ENCODE peak calls at places on chromosomes 12 and 14, in six cellular contexts. One of them, this sample, is unnamed.

GRCh38 chr12:98388126-98388525 is 127.3 kb upstream of the TMPO start:
- DNase-seq in K562: no peak
- DNase-seq in HCT116: no peak
- DNase-seq in HepG2: no peak
- DNase-seq in GM12878: no peak
- DNase-seq in H1: no peak
- DNase-seq in this sample: no peak

GRCh38 chr14:98808494-98809407 is 463.2 kb downstream of the BCL11B start:
- DNase-seq in K562: no peak
- DNase-seq in HCT116: no peak
- DNase-seq in HepG2: no peak
- DNase-seq in GM12878: no peak
- DNase-seq in H1: no peak
- DNase-seq in this sample: no peak

GRCh38 chr12:99450231-99450630 is 197.3 kb upstream of the GARIN6 start:
- DNase-seq in K562: no peak
- DNase-seq in HCT116: no peak
- DNase-seq in HepG2: no peak
- DNase-seq in GM12878: no peak
- DNase-seq in H1: no peak
- DNase-seq in this sample: no peak

GRCh38 chr14:105091335-105092123 is 26.3 kb upstream of the GPR132 start:
- DNase-seq in K562: no peak
- DNase-seq in HCT116: peak; percentile 77
- DNase-seq in HepG2: peak; percentile 71
- DNase-seq in GM12878: no peak
- DNase-seq in H1: no peak
- DNase-seq in this sample: no peak

GRCh38 chr12:101230547-101230946 is 20.5 kb upstream of the SLC5A8 start:
- DNase-seq in K562: no peak
- DNase-seq in HCT116: no peak
- DNase-seq in HepG2: no peak
- DNase-seq in GM12878: no peak
- DNase-seq in H1: no peak
- DNase-seq in this sample: no peak

GRCh38 chr14:91866061-91866460 is 1.3 kb downstream of the TC2N start:
- DNase-seq in K562: no peak
- DNase-seq in HCT116: no peak
- DNase-seq in HepG2: no peak
- DNase-seq in GM12878: no peak
- DNase-seq in H1: no peak
- DNase-seq in this sample: no peak

GRCh38 chr14:69606258-69606657 is 5.1 kb upstream of the SUSD6 start:
- DNase-seq in K562: no peak
- DNase-seq in HCT116: no peak
- DNase-seq in HepG2: peak; percentile 81
- DNase-seq in GM12878: no peak
- DNase-seq in H1: no peak
- DNase-seq in this sample: no peak

GRCh38 chr12:42039146-42039545 is 105.5 kb downstream of the GXYLT1 start:
- DNase-seq in K562: no peak
- DNase-seq in HCT116: peak; percentile 23
- DNase-seq in HepG2: no peak
- DNase-seq in GM12878: no peak
- DNase-seq in H1: no peak
- DNase-seq in this sample: no peak

GRCh38 chr14:64478634-64479250 is 13.4 kb downstream of the AKAP5 start:
- DNase-seq in K562: no peak
- DNase-seq in HCT116: no peak
- DNase-seq in HepG2: no peak
- DNase-seq in GM12878: no peak
- DNase-seq in H1: no peak
- DNase-seq in this sample: no peak

GRCh38 chr12:126219654-126220279 is 1154.5 kb downstream of the AACS start:
- DNase-seq in K562: no peak
- DNase-seq in HCT116: no peak
- DNase-seq in HepG2: no peak
- DNase-seq in GM12878: no peak
- DNase-seq in H1: no peak
- DNase-seq in this sample: no peak

GRCh38 chr14:91127411-91127810 is 13.5 kb downstream of the DGLUCY start:
- DNase-seq in K562: no peak
- DNase-seq in HCT116: no peak
- DNase-seq in HepG2: no peak
- DNase-seq in GM12878: no peak
- DNase-seq in H1: no peak
- DNase-seq in this sample: no peak

GRCh38 chr14:84533181-84533580 is 996.8 kb upstream of the FLRT2 start:
- DNase-seq in K562: no peak
- DNase-seq in HCT116: no peak
- DNase-seq in HepG2: no peak
- DNase-seq in GM12878: no peak
- DNase-seq in H1: no peak
- DNase-seq in this sample: no peak

GRCh38 chr14:104230119-104230885 is 91.9 kb downstream of the KIF26A start:
- DNase-seq in K562: no peak
- DNase-seq in HCT116: no peak
- DNase-seq in HepG2: no peak
- DNase-seq in GM12878: no peak
- DNase-seq in H1: no peak
- DNase-seq in this sample: no peak

GRCh38 chr12:113823816-113824215 is 142.3 kb downstream of the RBM19 start:
- DNase-seq in K562: no peak
- DNase-seq in HCT116: no peak
- DNase-seq in HepG2: no peak
- DNase-seq in GM12878: no peak
- DNase-seq in H1: no peak
- DNase-seq in this sample: no peak

GRCh38 chr14:49971156-49972141 is 78.6 kb downstream of the ARF6 start:
- DNase-seq in K562: no peak
- DNase-seq in HCT116: no peak
- DNase-seq in HepG2: no peak
- DNase-seq in GM12878: peak; percentile 89
- DNase-seq in H1: no peak
- DNase-seq in this sample: no peak

GRCh38 chr14:100440207-100440631 is 117.1 kb downstream of the SLC25A47 start:
- DNase-seq in K562: peak; percentile 62
- DNase-seq in HCT116: no peak
- DNase-seq in HepG2: peak; percentile 73
- DNase-seq in GM12878: no peak
- DNase-seq in H1: peak; percentile 75
- DNase-seq in this sample: peak; percentile 72

GRCh38 chr12:132171968-132172521 is 27.8 kb downstream of the NOC4L start:
- DNase-seq in K562: no peak
- DNase-seq in HCT116: no peak
- DNase-seq in HepG2: no peak
- DNase-seq in GM12878: no peak
- DNase-seq in H1: no peak
- DNase-seq in this sample: no peak

GRCh38 chr12:124507188-124508109 is 60.0 kb downstream of the NCOR2 start:
- DNase-seq in K562: no peak
- DNase-seq in HCT116: no peak
- DNase-seq in HepG2: no peak
- DNase-seq in GM12878: no peak
- DNase-seq in H1: no peak
- DNase-seq in this sample: no peak

GRCh38 chr12:93274937-93275336 is 102.8 kb upstream of the NUDT4 start:
- DNase-seq in K562: no peak
- DNase-seq in HCT116: no peak
- DNase-seq in HepG2: no peak
- DNase-seq in GM12878: no peak
- DNase-seq in H1: no peak
- DNase-seq in this sample: no peak

DNA sequence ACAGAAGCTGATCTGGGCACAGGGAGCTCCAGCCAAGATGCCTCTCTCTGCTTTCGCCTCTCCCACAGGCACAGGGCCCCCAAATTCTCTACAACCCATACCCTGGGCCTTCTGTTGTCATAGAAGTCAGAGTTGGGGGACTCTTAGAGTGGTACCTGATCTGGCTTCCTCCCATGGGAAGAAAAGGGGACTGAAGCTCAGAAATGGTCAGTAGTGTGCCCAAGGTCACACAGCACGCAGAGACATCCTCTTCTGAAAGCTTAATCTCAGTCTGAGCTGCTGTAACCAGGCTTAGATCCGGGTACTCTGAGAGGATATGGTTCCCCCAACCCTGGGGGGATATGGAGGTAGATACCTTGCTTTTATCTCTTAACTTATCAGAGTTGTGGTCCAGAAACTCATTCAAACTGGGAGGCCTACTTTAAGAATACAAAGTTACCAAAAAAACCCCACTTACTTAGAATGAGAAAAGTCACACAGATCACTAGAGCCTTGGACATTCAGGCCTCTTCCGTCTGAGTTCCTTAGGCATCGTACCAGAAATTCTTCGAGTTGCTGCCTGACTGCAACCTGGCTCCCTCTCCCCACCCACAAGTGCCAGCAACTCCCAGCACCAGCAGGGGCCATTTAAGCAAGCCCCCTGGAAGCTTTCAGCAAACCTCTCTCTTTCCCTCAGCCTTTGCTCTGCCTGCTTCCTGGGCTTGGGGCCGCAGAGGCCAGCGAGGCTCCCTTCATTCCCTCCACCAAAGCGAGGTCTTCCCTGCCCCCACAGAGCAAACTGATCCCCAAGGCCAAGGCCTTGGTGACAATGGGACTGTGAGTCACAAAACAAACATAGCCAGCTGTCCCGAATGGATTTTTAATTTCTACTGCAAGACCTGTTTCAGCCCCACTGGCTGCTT is 13.9 kb downstream of the KRT7 start:
- DNase-seq in K562: no peak
- DNase-seq in HCT116: peak; percentile 50
- DNase-seq in HepG2: peak; percentile 82
- DNase-seq in GM12878: no peak
- DNase-seq in H1: no peak
- DNase-seq in this sample: no peak
- TF ChIP-seq ATF3 in K562: no peak
- TF ChIP-seq ATF3 in HCT116: no peak
- TF ChIP-seq ATF3 in HepG2: peak; percentile 92
- TF ChIP-seq ATF3 in GM12878: no peak
- TF ChIP-seq ATF3 in H1: no peak
- TF ChIP-seq ATF3 in this sample: no peak

GRCh38 chr14:76322594-76323220 is 53.2 kb upstream of the ESRRB start:
- DNase-seq in K562: no peak
- DNase-seq in HCT116: no peak
- DNase-seq in HepG2: no peak
- DNase-seq in GM12878: no peak
- DNase-seq in H1: no peak
- DNase-seq in this sample: no peak
- TF ChIP-seq ATF3 in K562: no peak
- TF ChIP-seq ATF3 in HCT116: no peak
- TF ChIP-seq ATF3 in HepG2: no peak
- TF ChIP-seq ATF3 in GM12878: no peak
- TF ChIP-seq ATF3 in H1: no peak
- TF ChIP-seq ATF3 in this sample: no peak

DNA sequence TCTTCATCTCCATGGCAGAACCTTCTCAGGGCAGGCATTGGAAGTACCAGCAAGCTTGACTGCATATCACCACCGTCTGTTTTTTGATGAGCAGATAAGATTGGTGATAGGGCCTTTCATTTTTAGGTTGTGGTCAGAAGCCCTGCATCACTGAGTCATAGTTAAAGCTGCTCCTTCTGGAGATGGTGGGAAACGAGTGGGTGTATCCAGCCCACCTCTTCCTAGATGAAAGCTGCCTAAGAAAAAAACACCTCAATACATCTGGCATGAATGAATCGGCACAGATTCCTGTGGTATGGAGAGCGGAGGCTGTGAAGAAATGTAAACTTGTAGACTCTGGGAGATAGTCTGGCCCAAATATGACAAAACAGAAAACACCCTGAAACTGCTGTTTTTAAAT is 248.7 kb upstream of the EGLN3 start:
- DNase-seq in K562: no peak
- DNase-seq in HCT116: no peak
- DNase-seq in HepG2: no peak
- DNase-seq in GM12878: no peak
- DNase-seq in H1: no peak
- DNase-seq in this sample: no peak
- TF ChIP-seq ATF3 in K562: no peak
- TF ChIP-seq ATF3 in HCT116: no peak
- TF ChIP-seq ATF3 in HepG2: no peak
- TF ChIP-seq ATF3 in GM12878: no peak
- TF ChIP-seq ATF3 in H1: no peak
- TF ChIP-seq ATF3 in this sample: no peak

DNA sequence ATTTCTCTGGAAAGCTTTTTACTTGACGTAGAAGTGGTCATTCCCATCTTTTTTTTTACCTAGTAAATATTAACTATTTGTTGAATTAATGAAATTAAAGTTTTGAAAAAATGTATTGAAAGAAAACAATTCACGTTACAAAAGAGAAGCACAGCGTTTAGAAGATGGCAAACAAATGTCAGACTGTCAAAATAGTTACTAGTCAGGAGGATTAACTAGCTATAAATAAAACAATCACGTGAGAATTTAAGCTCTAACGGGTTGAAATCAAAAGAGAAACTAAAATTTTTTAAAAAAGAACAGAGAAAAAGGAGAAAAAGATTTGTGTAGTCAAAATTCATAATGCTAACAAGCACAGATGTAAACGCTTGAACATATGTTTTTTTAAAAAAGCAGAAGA is 26.4 kb downstream of the DDHD1 start:
- DNase-seq in K562: no peak
- DNase-seq in HCT116: no peak
- DNase-seq in HepG2: no peak
- DNase-seq in GM12878: no peak
- DNase-seq in H1: no peak
- DNase-seq in this sample: no peak
- TF ChIP-seq ATF3 in K562: no peak
- TF ChIP-seq ATF3 in HCT116: no peak
- TF ChIP-seq ATF3 in HepG2: no peak
- TF ChIP-seq ATF3 in GM12878: no peak
- TF ChIP-seq ATF3 in H1: no peak
- TF ChIP-seq ATF3 in this sample: no peak

GRCh38 chr12:91890742-91891141 is 254.9 kb downstream of the BTG1 start:
- DNase-seq in K562: no peak
- DNase-seq in HCT116: no peak
- DNase-seq in HepG2: no peak
- DNase-seq in GM12878: no peak
- DNase-seq in H1: no peak
- DNase-seq in this sample: no peak
- TF ChIP-seq ATF3 in K562: no peak
- TF ChIP-seq ATF3 in HCT116: no peak
- TF ChIP-seq ATF3 in HepG2: no peak
- TF ChIP-seq ATF3 in GM12878: no peak
- TF ChIP-seq ATF3 in H1: no peak
- TF ChIP-seq ATF3 in this sample: no peak

This sample was measured in WTC11.